ENCODE peak calls at places on chromosomes 16 and 17, in seven cellular contexts. One of them, this sample, is unnamed.

GRCh38 chr17:10516065-10516464 is 2.3 kb downstream of the MYH1 start:
- DNase-seq in A549: no peak
- DNase-seq in heart left ventricle: no peak
- DNase-seq in psoas muscle: peak
- DNase-seq in cardiac muscle cell: no peak
- DNase-seq in fibroblast of lung: no peak
- DNase-seq in Peyer's patch: no peak
- DNase-seq in this sample: no peak

GRCh38 chr17:35930211-35931065 is at the start of gene RDM1:
- DNase-seq in A549: peak
- DNase-seq in heart left ventricle: peak
- DNase-seq in psoas muscle: peak
- DNase-seq in cardiac muscle cell: peak
- DNase-seq in fibroblast of lung: peak
- DNase-seq in Peyer's patch: peak
- DNase-seq in this sample: peak

GRCh38 chr16:3783516-3783915 is 66.2 kb upstream of the TRAP1 start:
- DNase-seq in A549: no peak
- DNase-seq in heart left ventricle: no peak
- DNase-seq in psoas muscle: no peak
- DNase-seq in cardiac muscle cell: no peak
- DNase-seq in fibroblast of lung: no peak
- DNase-seq in Peyer's patch: no peak
- DNase-seq in this sample: no peak

GRCh38 chr17:58224315-58224714 is 5.3 kb upstream of the MKS1 start:
- DNase-seq in A549: peak
- DNase-seq in heart left ventricle: no peak
- DNase-seq in psoas muscle: no peak
- DNase-seq in cardiac muscle cell: peak
- DNase-seq in fibroblast of lung: peak
- DNase-seq in Peyer's patch: no peak
- DNase-seq in this sample: no peak

GRCh38 chr16:85110105-85110504 is 2.2 kb downstream of the CIBAR2 start:
- DNase-seq in A549: no peak
- DNase-seq in heart left ventricle: no peak
- DNase-seq in psoas muscle: no peak
- DNase-seq in cardiac muscle cell: no peak
- DNase-seq in fibroblast of lung: no peak
- DNase-seq in Peyer's patch: no peak
- DNase-seq in this sample: no peak

GRCh38 chr17:76597156-76598003 is 11.7 kb upstream of the ST6GALNAC2 start:
- DNase-seq in A549: no peak
- DNase-seq in heart left ventricle: no peak
- DNase-seq in psoas muscle: no peak
- DNase-seq in cardiac muscle cell: peak
- DNase-seq in fibroblast of lung: no peak
- DNase-seq in Peyer's patch: no peak
- DNase-seq in this sample: peak

GRCh38 chr17:68353121-68353521 is 61.8 kb downstream of the ARSG start:
- DNase-seq in A549: no peak
- DNase-seq in heart left ventricle: no peak
- DNase-seq in psoas muscle: no peak
- DNase-seq in cardiac muscle cell: peak
- DNase-seq in fibroblast of lung: no peak
- DNase-seq in Peyer's patch: no peak
- DNase-seq in this sample: no peak

GRCh38 chr17:76542984-76543383 is 3.1 kb downstream of the PRCD start:
- DNase-seq in A549: no peak
- DNase-seq in heart left ventricle: no peak
- DNase-seq in psoas muscle: no peak
- DNase-seq in cardiac muscle cell: no peak
- DNase-seq in fibroblast of lung: no peak
- DNase-seq in Peyer's patch: no peak
- DNase-seq in this sample: no peak

DNA sequence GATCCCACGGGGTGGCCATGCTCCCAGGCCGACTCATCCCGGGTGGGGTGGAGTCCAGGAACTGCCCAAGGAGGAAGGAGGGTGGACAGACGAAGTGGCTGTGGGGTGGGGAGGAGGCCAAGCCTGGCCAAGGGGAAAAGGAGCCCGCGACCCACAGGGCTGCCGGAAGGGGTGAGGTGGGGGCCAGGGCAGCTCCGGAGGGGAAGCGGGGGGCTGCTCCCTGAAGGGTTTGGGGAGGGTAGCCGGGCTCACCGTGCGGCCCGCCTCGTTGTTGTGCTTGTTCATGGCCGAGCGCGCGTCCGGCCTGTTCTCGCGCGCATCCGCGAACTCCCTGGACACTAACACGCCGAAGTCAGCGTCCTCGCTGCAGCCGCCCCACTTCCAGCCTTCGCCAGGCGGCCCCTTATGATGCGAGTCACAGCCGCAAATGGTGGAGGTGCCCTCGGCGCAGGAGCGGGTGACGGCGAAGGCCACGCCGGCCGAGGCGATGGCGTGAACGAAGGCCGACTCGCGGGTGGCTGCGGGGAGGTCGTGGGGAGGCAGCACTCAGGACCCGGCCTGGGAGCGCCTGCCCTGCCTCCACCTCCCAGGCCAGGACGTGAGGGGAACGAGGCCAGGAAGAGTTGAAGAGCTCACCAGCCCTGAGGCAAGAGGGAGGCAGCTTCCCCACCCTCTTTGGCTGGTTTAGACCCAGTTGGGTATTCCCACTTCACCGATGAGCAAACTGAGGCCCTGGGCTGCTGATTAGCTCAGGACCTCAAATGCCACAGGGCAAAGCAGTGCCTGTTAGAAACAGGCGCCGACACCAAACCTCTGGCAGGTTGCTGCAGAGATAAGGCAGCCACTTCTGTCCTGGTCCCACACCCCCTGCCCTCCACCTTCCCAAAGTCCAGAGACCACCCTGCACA is 48.7 kb downstream of the WNT3 start:
- DNase-seq in A549: no peak
- DNase-seq in heart left ventricle: no peak
- DNase-seq in psoas muscle: no peak
- DNase-seq in cardiac muscle cell: no peak
- DNase-seq in fibroblast of lung: no peak
- DNase-seq in Peyer's patch: no peak
- DNase-seq in this sample: no peak
- H3K4me3 ChIP-seq in A549: no peak
- H3K4me3 ChIP-seq in heart left ventricle: peak
- H3K4me3 ChIP-seq in psoas muscle: peak
- H3K4me3 ChIP-seq in cardiac muscle cell: no peak
- H3K4me3 ChIP-seq in fibroblast of lung: no peak
- H3K4me3 ChIP-seq in Peyer's patch: peak
- H3K4me3 ChIP-seq in this sample: no peak

GRCh38 chr16:24998201-24998600 is 17.0 kb downstream of the ARHGAP17 start:
- DNase-seq in A549: no peak
- DNase-seq in heart left ventricle: no peak
- DNase-seq in psoas muscle: no peak
- DNase-seq in cardiac muscle cell: no peak
- DNase-seq in fibroblast of lung: no peak
- DNase-seq in Peyer's patch: no peak
- DNase-seq in this sample: no peak
- H3K4me3 ChIP-seq in A549: no peak
- H3K4me3 ChIP-seq in heart left ventricle: no peak
- H3K4me3 ChIP-seq in psoas muscle: no peak
- H3K4me3 ChIP-seq in cardiac muscle cell: no peak
- H3K4me3 ChIP-seq in fibroblast of lung: no peak
- H3K4me3 ChIP-seq in Peyer's patch: no peak
- H3K4me3 ChIP-seq in this sample: no peak

GRCh38 chr16:66427871-66428681 is 981 bp downstream of the BEAN1 start:
- DNase-seq in A549: no peak
- DNase-seq in heart left ventricle: peak
- DNase-seq in psoas muscle: no peak
- DNase-seq in cardiac muscle cell: no peak
- DNase-seq in fibroblast of lung: peak
- DNase-seq in Peyer's patch: no peak
- DNase-seq in this sample: no peak
- H3K4me3 ChIP-seq in A549: peak
- H3K4me3 ChIP-seq in heart left ventricle: peak
- H3K4me3 ChIP-seq in psoas muscle: peak
- H3K4me3 ChIP-seq in cardiac muscle cell: peak
- H3K4me3 ChIP-seq in fibroblast of lung: no peak
- H3K4me3 ChIP-seq in Peyer's patch: peak
- H3K4me3 ChIP-seq in this sample: no peak

DNA sequence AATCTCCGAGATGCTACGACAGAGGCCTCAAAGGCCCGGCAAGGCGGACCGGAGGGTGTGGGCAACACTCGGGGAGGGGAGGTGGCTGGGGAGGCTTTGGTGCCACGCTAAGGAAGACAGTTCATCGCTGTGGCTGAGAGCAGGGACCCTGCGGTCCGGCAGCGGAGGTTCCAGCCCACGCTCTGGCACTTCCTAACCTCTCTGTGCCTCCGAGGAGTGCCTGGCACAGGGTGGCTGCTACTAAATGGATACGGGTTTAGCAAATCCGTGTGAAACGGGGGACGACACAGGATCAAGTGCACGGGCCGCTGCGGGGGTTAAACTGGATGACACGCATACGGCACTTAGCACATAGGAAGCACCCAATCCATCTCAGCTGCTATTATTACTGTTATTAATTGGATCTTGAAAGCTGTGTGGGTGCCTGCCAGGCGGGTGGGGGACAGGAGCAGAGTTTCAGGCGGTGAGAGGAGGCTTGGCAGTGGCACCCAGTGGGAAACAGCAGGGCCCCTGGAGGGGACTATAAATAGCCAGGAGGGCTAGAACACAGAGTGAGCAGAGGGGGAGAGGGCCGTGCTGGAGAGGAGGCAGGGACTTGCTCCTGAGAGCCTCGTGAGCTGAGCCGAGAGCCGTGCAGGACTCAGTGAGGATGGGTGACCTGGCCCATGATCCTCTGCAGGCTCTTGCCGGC is 45.0 kb downstream of the ABR start:
- DNase-seq in A549: no peak
- DNase-seq in heart left ventricle: peak
- DNase-seq in psoas muscle: no peak
- DNase-seq in cardiac muscle cell: no peak
- DNase-seq in fibroblast of lung: no peak
- DNase-seq in Peyer's patch: no peak
- DNase-seq in this sample: no peak
- H3K4me3 ChIP-seq in A549: no peak
- H3K4me3 ChIP-seq in heart left ventricle: peak
- H3K4me3 ChIP-seq in psoas muscle: no peak
- H3K4me3 ChIP-seq in cardiac muscle cell: no peak
- H3K4me3 ChIP-seq in fibroblast of lung: no peak
- H3K4me3 ChIP-seq in Peyer's patch: no peak
- H3K4me3 ChIP-seq in this sample: no peak